ENCODE peak calls at places on chromosome 7, in ten cellular contexts. U is kidney epithelial cell; Z is H7; I is dorsolateral prefrontal cortex; V is epithelial cell of esophagus; P is skeletal muscle cell; A is heart left ventricle; E is AG04450; W is effector memory CD4-positive, alpha-beta T cell; T is colonic mucosa. F is an unnamed sample.

GRCh38 chr7:124552217-124552616 is 213.4 kb downstream of the GPR37 start:
- DNase-seq in U (no peak), Z (no peak), I (no peak), V (no peak), P (no peak), A (no peak), E (no peak), W (no peak), T (no peak), F (no peak)

GRCh38 chr7:129610709-129611245 is 743 bp upstream of the NRF1 start:
- DNase-seq in U (no peak), Z (no peak), I (no peak), V (no peak), P (no peak), A (no peak), E (no peak), W (no peak), T (peak; percentile 29), F (no peak)

GRCh38 chr7:137760111-137760510 is 86.7 kb downstream of the DGKI start:
- DNase-seq in U (no peak), Z (peak; percentile 18), I (peak; percentile 21), V (no peak), P (no peak), A (no peak), E (no peak), W (no peak), T (no peak), F (no peak)

GRCh38 chr7:155833651-155834050 is 21.4 kb upstream of the SHH start:
- DNase-seq in U (no peak), Z (peak; percentile 63), I (no peak), V (no peak), P (no peak), A (no peak), E (no peak), W (no peak), T (no peak), F (no peak)

GRCh38 chr7:24757799-24758275 is 573 bp upstream of the GSDME start:
- DNase-seq in U (no peak), Z (peak; percentile 55), I (peak; percentile 32), V (peak; percentile 66), P (no peak), A (no peak), E (no peak), W (no peak), T (no peak), F (no peak)

GRCh38 chr7:131300572-131301466 is 26.9 kb upstream of the MKLN1 start:
- DNase-seq in U (no peak), Z (peak; percentile 35), I (no peak), V (no peak), P (no peak), A (peak; percentile 27), E (no peak), W (no peak), T (no peak), F (no peak)

GRCh38 chr7:109950256-109950655 is 1140.7 kb upstream of the LRRN3 start:
- DNase-seq in U (peak; percentile 5), Z (no peak), I (no peak), V (no peak), P (no peak), A (no peak), E (no peak), W (no peak), T (no peak), F (no peak)

GRCh38 chr7:12729112-12729511 is 41.7 kb downstream of the ARL4A start:
- DNase-seq in U (no peak), Z (peak; percentile 27), I (no peak), V (peak; percentile 42), P (no peak), A (peak; percentile 88), E (no peak), W (no peak), T (peak; percentile 54), F (no peak)

GRCh38 chr7:137007001-137007725 is 138.7 kb downstream of the CHRM2 start:
- DNase-seq in U (no peak), Z (no peak), I (no peak), V (no peak), P (no peak), A (no peak), E (no peak), W (no peak), T (no peak), F (no peak)

GRCh38 chr7:925601-926000 is 28.9 kb downstream of the ADAP1 start:
- DNase-seq in U (no peak), Z (no peak), I (peak; percentile 29), V (no peak), P (no peak), A (peak; percentile 21), E (no peak), W (no peak), T (peak; percentile 85), F (no peak)

GRCh38 chr7:74452748-74453320 is 872 bp upstream of the GTF2IRD1 start:
- DNase-seq in U (no peak), Z (peak; percentile 68), I (no peak), V (peak; percentile 16), P (peak; percentile 43), A (no peak), E (no peak), W (no peak), T (peak; percentile 81), F (no peak)

GRCh38 chr7:50304911-50305621 is 550 bp downstream of the IKZF1 start:
- DNase-seq in U (no peak), Z (peak; percentile 39), I (no peak), V (no peak), P (no peak), A (no peak), E (no peak), W (peak; percentile 41), T (no peak), F (no peak)

GRCh38 chr7:70042533-70042932 is 444.3 kb downstream of the AUTS2 start:
- DNase-seq in U (peak; percentile 10), Z (no peak), I (no peak), V (peak; percentile 3), P (peak; percentile 84), A (no peak), E (no peak), W (no peak), T (no peak), F (peak; percentile 29)

GRCh38 chr7:11753441-11753840 is 78.6 kb downstream of the THSD7A start:
- DNase-seq in U (no peak), Z (no peak), I (no peak), V (no peak), P (no peak), A (no peak), E (no peak), W (no peak), T (no peak), F (no peak)

GRCh38 chr7:8263048-8263447 is 1.1 kb upstream of the ICA1 start:
- DNase-seq in U (no peak), Z (no peak), I (no peak), V (no peak), P (no peak), A (no peak), E (no peak), W (no peak), T (no peak), F (no peak)
- H3K4me3 ChIP-seq in U (no peak overlapping the region), Z (no peak overlapping the region), I (no peak overlapping the region), V (no peak overlapping the region), P (no peak overlapping the region), A (peak overlapping the region; percentile 94), E (no peak overlapping the region), W (no peak overlapping the region), T (no peak overlapping the region), F (no peak overlapping the region)

GRCh38 chr7:128351296-128352123 is 7.8 kb upstream of the RBM28 start:
- DNase-seq in U (no peak), Z (peak; percentile 69), I (no peak), V (no peak), P (no peak), A (no peak), E (no peak), W (no peak), T (no peak), F (no peak)
- H3K4me3 ChIP-seq in U (no peak overlapping the region), Z (peak overlapping the region; percentile 12), I (peak overlapping the region; percentile 8), V (no peak overlapping the region), P (no peak overlapping the region), A (peak overlapping the region; percentile 46), E (no peak overlapping the region), W (peak overlapping the region; percentile 25), T (peak overlapping the region; percentile 15), F (no peak overlapping the region)

DNA sequence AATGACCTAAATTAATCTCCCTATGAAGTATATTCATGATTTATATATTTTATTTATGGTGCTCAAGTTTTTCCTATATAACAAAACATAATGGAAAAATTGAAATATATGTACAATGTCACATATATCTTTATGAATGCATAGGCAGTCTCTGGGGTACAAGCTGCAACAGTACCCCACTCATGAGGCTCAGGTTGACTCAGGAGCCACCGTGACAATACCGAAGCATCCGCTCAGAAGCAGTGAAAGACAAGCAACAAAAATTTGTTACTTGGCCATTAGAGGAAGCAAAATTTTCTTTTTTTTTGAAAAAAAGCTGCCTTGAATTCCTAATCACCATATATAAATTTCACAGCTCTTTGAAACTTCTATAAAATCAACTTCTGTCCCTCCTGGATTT is 2.9 kb downstream of the NAMPT start:
- DNase-seq in U (no peak), Z (no peak), I (no peak), V (no peak), P (no peak), A (no peak), E (no peak), W (no peak), T (no peak), F (no peak)
- H3K4me3 ChIP-seq in U (no peak overlapping the region), Z (no peak overlapping the region), I (peak overlapping the region; percentile 69), V (peak overlapping the region; percentile 93), P (no peak overlapping the region), A (peak overlapping the region; percentile 87), E (no peak overlapping the region), W (no peak overlapping the region), T (peak overlapping the region; percentile 68), F (no peak overlapping the region)

GRCh38 chr7:23487670-23488069 is 17.4 kb upstream of the IGF2BP3 start:
- DNase-seq in U (no peak), Z (no peak), I (no peak), V (no peak), P (no peak), A (no peak), E (no peak), W (no peak), T (no peak), F (no peak)

GRCh38 chr7:23494009-23494408 is 23.7 kb upstream of the IGF2BP3 start:
- DNase-seq in U (no peak), Z (no peak), I (no peak), V (no peak), P (no peak), A (no peak), E (no peak), W (no peak), T (no peak), F (no peak)

GRCh38 chr7:23490357-23491131 is 20.3 kb upstream of the IGF2BP3 start:
- DNase-seq in U (no peak), Z (peak; percentile 45), I (no peak), V (no peak), P (no peak), A (peak; percentile 47), E (no peak), W (peak; percentile 41), T (peak; percentile 32), F (no peak)

GRCh38 chr7:23486002-23486773 is 15.9 kb upstream of the IGF2BP3 start:
- DNase-seq in U (no peak), Z (peak; percentile 53), I (no peak), V (no peak), P (no peak), A (no peak), E (no peak), W (no peak), T (no peak), F (no peak)

DNA sequence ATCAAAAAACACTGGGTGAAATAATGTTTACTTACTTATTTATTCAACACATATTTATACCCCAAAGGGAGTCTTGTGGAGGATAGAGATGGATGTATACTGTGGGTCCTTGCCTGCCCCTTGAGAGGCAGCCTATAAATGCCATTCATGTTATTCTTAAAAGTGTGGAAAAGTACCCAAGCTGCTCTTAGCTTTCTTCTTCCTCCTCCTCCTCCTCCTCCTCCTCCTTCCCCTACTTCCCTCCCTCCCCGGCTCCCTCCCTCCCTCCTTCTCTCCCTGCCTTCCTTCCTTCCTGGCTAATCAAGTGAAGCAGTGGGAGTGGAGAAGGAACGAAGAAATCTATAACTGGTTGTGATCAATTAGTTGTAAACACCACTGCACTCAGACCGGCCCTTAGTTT is 21.2 kb upstream of the IGF2BP3 start:
- DNase-seq in U (no peak), Z (no peak), I (no peak), V (no peak), P (no peak), A (no peak), E (no peak), W (no peak), T (no peak), F (no peak)
- H3K4me3 ChIP-seq in U (no peak overlapping the region), Z (no peak overlapping the region), I (no peak overlapping the region), V (no peak overlapping the region), P (no peak overlapping the region), A (peak overlapping the region; percentile 70), E (no peak overlapping the region), W (no peak overlapping the region), T (no peak overlapping the region), F (no peak overlapping the region)